ENCODE peak calls at places on chromosomes 3 and 15, in nine cellular contexts. T is fibroblast of villous mesenchyme; M is SK-MEL-5; X is mesenteric fat pad; D is dermis blood vessel endothelial cell; U is retina; H is stimulated activated CD4-positive, alpha-beta T cell treated with anti-CD3 and anti-CD28 coated beads, Interleukin-1b, Interleukin-23, amount 100 ng/mL, for 24 hours; G is PC-3; Y is left ventricle myocardium inferior. V is an unnamed sample.

GRCh38 chr15:88864861-88865497 is 30.4 kb downstream of the HAPLN3 start:
- DNase-seq in T (no peak), M (no peak), X (no peak), D (no peak), U (no peak), H (no peak), G (no peak), Y (no peak), V (no peak)

GRCh38 chr15:84816694-84817460 is at the start of gene ALPK3:
- DNase-seq in T (no peak), M (no peak), X (peak; percentile 87), D (peak; percentile 87), U (peak; percentile 80), H (no peak), G (no peak), Y (peak; percentile 77), V (peak; percentile 80)

GRCh38 chr3:96192951-96193350 is 621.4 kb upstream of the EPHA6 start:
- DNase-seq in T (no peak), M (no peak), X (no peak), D (no peak), U (peak; percentile 86), H (no peak), G (peak; percentile 38), Y (no peak), V (no peak)

GRCh38 chr15:36428102-36428845 is 151.2 kb upstream of the CDIN1 start:
- DNase-seq in T (peak; percentile 98), M (no peak), X (no peak), D (peak; percentile 94), U (no peak), H (no peak), G (peak; percentile 99), Y (no peak), V (no peak)

GRCh38 chr3:43914269-43914668 is 223.5 kb downstream of the ABHD5 start:
- DNase-seq in T (no peak), M (no peak), X (no peak), D (no peak), U (no peak), H (no peak), G (peak; percentile 0), Y (no peak), V (no peak)

GRCh38 chr15:41079717-41080116 is 36.4 kb downstream of the INO80 start:
- DNase-seq in T (no peak), M (no peak), X (no peak), D (no peak), U (no peak), H (no peak), G (no peak), Y (no peak), V (no peak)

GRCh38 chr3:186502942-186503712 is 41.1 kb downstream of the CRYGS start:
- DNase-seq in T (no peak), M (no peak), X (no peak), D (no peak), U (no peak), H (no peak), G (no peak), Y (no peak), V (no peak)

GRCh38 chr15:24745276-24745675 is 69.7 kb downstream of the NPAP1 start:
- DNase-seq in T (no peak), M (no peak), X (no peak), D (no peak), U (no peak), H (no peak), G (no peak), Y (no peak), V (no peak)

GRCh38 chr15:101353240-101353639 is 58.2 kb upstream of the SNRPA1 start:
- DNase-seq in T (no peak), M (no peak), X (no peak), D (no peak), U (no peak), H (no peak), G (no peak), Y (no peak), V (no peak)

GRCh38 chr3:105770410-105770809 is 98.4 kb downstream of the CBLB start:
- DNase-seq in T (no peak), M (no peak), X (no peak), D (no peak), U (no peak), H (no peak), G (no peak), Y (no peak), V (no peak)

GRCh38 chr15:83282859-83283812 is 1.3 kb downstream of the BNC1 start:
- DNase-seq in T (peak; percentile 68), M (no peak), X (no peak), D (peak; percentile 50), U (peak; percentile 79), H (no peak), G (peak; percentile 22), Y (peak; percentile 30), V (peak; percentile 18)

GRCh38 chr3:37290551-37290950 is 116.2 kb upstream of the LRRFIP2 start:
- DNase-seq in T (peak; percentile 36), M (peak; percentile 6), X (no peak), D (no peak), U (no peak), H (no peak), G (no peak), Y (no peak), V (no peak)

GRCh38 chr3:38608086-38608775 is 41.3 kb downstream of the SCN5A start:
- DNase-seq in T (no peak), M (no peak), X (no peak), D (no peak), U (no peak), H (no peak), G (no peak), Y (no peak), V (no peak)

GRCh38 chr3:52509753-52510328 is 14.7 kb downstream of the STAB1 start:
- DNase-seq in T (no peak), M (no peak), X (no peak), D (no peak), U (no peak), H (no peak), G (no peak), Y (no peak), V (no peak)

GRCh38 chr3:132555316-132556035 is 41.6 kb upstream of the ACKR4 start:
- DNase-seq in T (no peak), M (no peak), X (no peak), D (peak; percentile 73), U (no peak), H (no peak), G (no peak), Y (no peak), V (no peak)

GRCh38 chr15:65197337-65197645 is 12.1 kb upstream of the CLPX start:
- DNase-seq in T (no peak), M (no peak), X (no peak), D (no peak), U (no peak), H (no peak), G (no peak), Y (no peak), V (no peak)

GRCh38 chr3:126022741-126023359 is 53.9 kb downstream of the ROPN1B start:
- DNase-seq in T (no peak), M (no peak), X (no peak), D (no peak), U (peak; percentile 49), H (no peak), G (no peak), Y (no peak), V (no peak)

GRCh38 chr15:67850995-67851535 is 11.2 kb upstream of the RNU6-1 start:
- DNase-seq in T (peak; percentile 34), M (no peak), X (no peak), D (no peak), U (no peak), H (no peak), G (peak; percentile 45), Y (no peak), V (no peak)

GRCh38 chr3:119235151-119235550 is 5.5 kb downstream of the B4GALT4 start:
- DNase-seq in T (peak; percentile 24), M (no peak), X (no peak), D (no peak), U (no peak), H (no peak), G (peak; percentile 79), Y (no peak), V (no peak)

GRCh38 chr15:93829115-93829849 is 402.1 kb upstream of the MCTP2 start:
- DNase-seq in T (peak; percentile 59), M (peak; percentile 26), X (no peak), D (no peak), U (no peak), H (no peak), G (peak; percentile 17), Y (no peak), V (no peak)

GRCh38 chr15:56778761-56779160 is 45.5 kb upstream of the ZNF280D start:
- DNase-seq in T (peak; percentile 63), M (no peak), X (no peak), D (no peak), U (no peak), H (no peak), G (no peak), Y (no peak), V (no peak)

GRCh38 chr3:98008751-98009373 is 26.3 kb downstream of the GABRR3 start:
- DNase-seq in T (no peak), M (no peak), X (no peak), D (no peak), U (no peak), H (no peak), G (no peak), Y (no peak), V (no peak)

GRCh38 chr3:44902628-44903027 is 28.2 kb downstream of the TGM4 start:
- DNase-seq in T (peak; percentile 24), M (no peak), X (no peak), D (no peak), U (no peak), H (no peak), G (no peak), Y (no peak), V (no peak)

GRCh38 chr15:83015361-83015760 is 3.9 kb upstream of the C15orf40 start:
- DNase-seq in T (no peak), M (no peak), X (no peak), D (no peak), U (no peak), H (no peak), G (no peak), Y (no peak), V (no peak)

GRCh38 chr3:73379465-73379864 is 245.3 kb downstream of the PDZRN3 start:
- DNase-seq in T (no peak), M (no peak), X (no peak), D (peak; percentile 13), U (no peak), H (no peak), G (no peak), Y (no peak), V (no peak)

GRCh38 chr3:52159503-52159902 is 5.3 kb upstream of the POC1A start:
- DNase-seq in T (no peak), M (no peak), X (no peak), D (no peak), U (no peak), H (no peak), G (no peak), Y (no peak), V (no peak)

GRCh38 chr3:180657094-180657493 is 22.2 kb downstream of the CCDC39 start:
- DNase-seq in T (no peak), M (peak; percentile 19), X (no peak), D (no peak), U (no peak), H (no peak), G (no peak), Y (no peak), V (no peak)

GRCh38 chr3:147400999-147401398 is 5.3 kb downstream of the ZIC4 start:
- DNase-seq in T (no peak), M (no peak), X (no peak), D (no peak), U (no peak), H (no peak), G (no peak), Y (no peak), V (no peak)

GRCh38 chr3:30952786-30953185 is 58.3 kb upstream of the GADL1 start:
- DNase-seq in T (no peak), M (peak; percentile 16), X (no peak), D (no peak), U (no peak), H (no peak), G (no peak), Y (no peak), V (no peak)

GRCh38 chr15:29913528-29914135 is 91.4 kb upstream of the TJP1 start:
- DNase-seq in T (peak; percentile 85), M (no peak), X (no peak), D (no peak), U (no peak), H (no peak), G (no peak), Y (no peak), V (no peak)

GRCh38 chr3:47128110-47128509 is 35.8 kb downstream of the SETD2 start:
- DNase-seq in T (no peak), M (no peak), X (no peak), D (no peak), U (no peak), H (no peak), G (no peak), Y (no peak), V (no peak)

V was measured in heart right ventricle.